ENCODE peak calls at places on chromosomes 5 and 9, in nine cellular contexts. W, I, V, S, T, H, N, D and C are unnamed samples.

GRCh38 chr5:38540348-38540747 is 16.1 kb downstream of the LIFR start:
- DNase-seq in H (no peak), W (peak), V (no peak), N (peak), T (no peak), I (no peak), D (peak), S (peak), C (no peak)

GRCh38 chr5:53253421-53253871 is 143.9 kb upstream of the MOCS2 start:
- DNase-seq in N (no peak), V (no peak), S (no peak), T (no peak), D (no peak), W (no peak), H (peak), I (peak), C (no peak)

GRCh38 chr9:4366649-4367330 is 66.9 kb upstream of the GLIS3 start:
- DNase-seq in T (peak), H (peak), D (peak), V (peak), W (peak), S (peak), I (peak), N (peak), C (peak)

GRCh38 chr5:107431998-107432397 is 238.7 kb downstream of the EFNA5 start:
- DNase-seq in I (peak), S (no peak), V (no peak), N (no peak), T (no peak), D (no peak), H (no peak), W (no peak), C (peak)

GRCh38 chr5:19577882-19578281 is 410.1 kb downstream of the CDH18 start:
- DNase-seq in V (no peak), I (no peak), D (peak), W (no peak), N (no peak), T (no peak), S (no peak), H (no peak), C (no peak)

GRCh38 chr5:172477466-172477865 is 23.1 kb upstream of the SH3PXD2B start:
- DNase-seq in D (no peak), S (no peak), N (no peak), I (peak), H (no peak), T (no peak), V (no peak), W (peak), C (no peak)

GRCh38 chr5:125326114-125326513 is 579.7 kb upstream of the ZNF608 start:
- DNase-seq in I (peak), N (peak), W (no peak), V (no peak), S (peak), D (peak), H (peak), T (no peak), C (peak)

GRCh38 chr5:134545070-134545868 is 19.8 kb downstream of the JADE2 start:
- DNase-seq in N (no peak), H (no peak), V (no peak), D (no peak), T (no peak), W (no peak), I (no peak), S (no peak), C (no peak)

GRCh38 chr5:39500656-39501295 is 76.0 kb upstream of the DAB2 start:
- DNase-seq in T (no peak), S (no peak), H (no peak), D (no peak), I (peak), V (no peak), N (no peak), W (no peak), C (no peak)

GRCh38 chr5:41738695-41739354 is 131.4 kb downstream of the OXCT1 start:
- DNase-seq in H (no peak), N (no peak), D (peak), S (no peak), W (no peak), V (no peak), I (no peak), T (no peak), C (no peak)

GRCh38 chr5:78795757-78796156 is 147.2 kb upstream of the LHFPL2 start:
- DNase-seq in W (no peak), H (no peak), S (no peak), D (no peak), N (no peak), T (peak), I (peak), V (no peak), C (no peak)

GRCh38 chr5:120463991-120464626 is at the start of gene PRR16:
- DNase-seq in V (peak), D (peak), W (peak), N (no peak), I (peak), S (peak), T (peak), H (peak), C (no peak)

GRCh38 chr5:88588609-88589008 is 294.4 kb downstream of the MEF2C start:
- DNase-seq in T (no peak), V (no peak), H (no peak), W (no peak), S (no peak), D (no peak), N (no peak), I (no peak), C (no peak)

GRCh38 chr9:111050819-111051218 is 12.5 kb upstream of the LPAR1 start:
- DNase-seq in I (peak), S (no peak), V (no peak), N (no peak), H (no peak), T (no peak), W (no peak), D (no peak), C (no peak)

GRCh38 chr5:4374866-4375265 is 765.3 kb upstream of the ADAMTS16 start:
- DNase-seq in S (no peak), V (no peak), W (no peak), I (no peak), N (no peak), T (no peak), H (no peak), D (no peak), C (peak)

GRCh38 chr5:43425965-43426364 is 13.8 kb upstream of the CCL28 start:
- DNase-seq in W (no peak), I (peak), V (no peak), T (no peak), H (no peak), D (no peak), N (no peak), S (no peak), C (peak)

GRCh38 chr5:93281980-93282772 is 298.8 kb downstream of the NR2F1-AS1 start:
- DNase-seq in H (no peak), V (no peak), N (no peak), S (no peak), D (peak), I (no peak), W (no peak), T (no peak), C (no peak)

GRCh38 chr5:104598285-104598684 is 1035.7 kb upstream of the NUDT12 start:
- DNase-seq in S (no peak), V (no peak), I (no peak), N (no peak), T (no peak), H (no peak), W (no peak), D (no peak), C (no peak)

GRCh38 chr9:124285903-124286291 is 28.1 kb downstream of the NEK6 start:
- DNase-seq in D (no peak), S (peak), V (no peak), T (peak), H (peak), N (no peak), W (no peak), I (peak), C (no peak)

GRCh38 chr9:92650839-92651621 is 18.9 kb downstream of the IPPK start:
- DNase-seq in D (no peak), H (no peak), N (no peak), V (no peak), W (no peak), T (no peak), I (peak), S (no peak), C (no peak)

GRCh38 chr5:74465724-74466123 is 174.8 kb downstream of the ENC1 start:
- DNase-seq in I (no peak), T (no peak), V (no peak), S (no peak), N (no peak), W (no peak), H (no peak), D (no peak), C (no peak)

GRCh38 chr5:140488914-140489313 is 58.5 kb upstream of the EIF4EBP3 start:
- DNase-seq in I (no peak), T (no peak), S (no peak), W (no peak), H (no peak), N (no peak), D (no peak), V (no peak), C (no peak)

GRCh38 chr9:112856200-112856599 is 34.5 kb downstream of the SLC46A2 start:
- DNase-seq in H (no peak), T (no peak), V (no peak), D (no peak), I (no peak), S (no peak), W (no peak), N (no peak), C (no peak)

GRCh38 chr9:128552744-128553221 is 396 bp downstream of the SPTAN1 start:
- DNase-seq in W (peak), D (peak), I (peak), V (peak), H (no peak), T (peak), S (peak), N (peak), C (peak)

GRCh38 chr9:132973713-132974112 is 4.8 kb upstream of the GFI1B start:
- DNase-seq in N (no peak), S (no peak), W (no peak), T (no peak), H (no peak), I (peak), V (no peak), D (peak), C (peak)

GRCh38 chr9:109734814-109735213 is 45.2 kb upstream of the PALM2AKAP2 start:
- DNase-seq in S (no peak), V (no peak), H (no peak), T (no peak), W (no peak), D (no peak), I (no peak), N (no peak), C (no peak)

GRCh38 chr5:150411245-150411979 is 1.3 kb downstream of the CD74 start:
- DNase-seq in S (no peak), T (no peak), V (no peak), I (no peak), W (no peak), D (peak), H (no peak), N (no peak), C (no peak)

GRCh38 chr5:79845448-79846197 is 145.4 kb downstream of the MTX3 start:
- DNase-seq in I (peak), V (no peak), D (no peak), S (no peak), T (no peak), N (no peak), W (no peak), H (peak), C (peak)

GRCh38 chr5:110769282-110769681 is 30.5 kb downstream of the SLC25A46 start:
- DNase-seq in W (no peak), V (no peak), S (no peak), H (no peak), D (no peak), T (no peak), I (peak), N (no peak), C (no peak)

GRCh38 chr5:92899611-92900010 is 681.4 kb downstream of the NR2F1-AS1 start:
- DNase-seq in D (no peak), W (no peak), N (no peak), T (no peak), H (no peak), V (no peak), I (no peak), S (no peak), C (no peak)

GRCh38 chr9:99660191-99660636 is 161.5 kb upstream of the NR4A3 start:
- DNase-seq in T (peak), S (no peak), V (no peak), I (no peak), H (no peak), N (no peak), D (peak), W (peak), C (no peak)

GRCh38 chr9:26369096-26369495 is 523.5 kb downstream of the CAAP1 start:
- DNase-seq in D (no peak), T (no peak), H (no peak), W (no peak), V (no peak), N (no peak), I (peak), S (no peak), C (no peak)

GRCh38 chr9:17535176-17535575 is 43.7 kb upstream of the SH3GL2 start:
- DNase-seq in I (no peak), W (no peak), N (no peak), S (no peak), T (no peak), D (no peak), H (no peak), V (no peak), C (no peak)

GRCh38 chr5:8321272-8321671 is 452.3 kb downstream of the MTRR start:
- DNase-seq in W (no peak), D (no peak), V (no peak), I (no peak), H (no peak), T (no peak), S (no peak), N (no peak), C (no peak)

GRCh38 chr9:88418715-88419540 is 30.7 kb downstream of the SPIN1 start:
- DNase-seq in S (no peak), I (no peak), V (no peak), H (peak), D (no peak), W (no peak), N (no peak), T (no peak), C (peak)

GRCh38 chr5:43874772-43875171 is 271.8 kb downstream of the NNT start:
- DNase-seq in T (no peak), N (no peak), W (no peak), I (peak), H (no peak), V (no peak), S (no peak), D (no peak), C (no peak)